ENCODE peak calls at places on chromosomes 12 and 14, in seven cellular contexts. I, W, U, F, A, R and J are unnamed samples.

GRCh38 chr12:32603858-32604257 is 75.2 kb upstream of the DNM1L start:
- DNase-seq in I (peak; percentile 70), W (no peak), U (no peak), F (no peak), A (no peak), R (no peak), J (peak; percentile 65)

GRCh38 chr14:27411021-27411420 is 813.2 kb upstream of the NOVA1 start:
- DNase-seq in I (no peak), W (no peak), U (no peak), F (no peak), A (no peak), R (no peak), J (no peak)

GRCh38 chr14:38342803-38343202 is 86.9 kb upstream of the CLEC14A start:
- DNase-seq in I (peak; percentile 78), W (no peak), U (no peak), F (no peak), A (no peak), R (no peak), J (peak; percentile 84)

GRCh38 chr12:63276537-63277365 is 125.8 kb upstream of the AVPR1A start:
- DNase-seq in I (peak; percentile 32), W (peak; percentile 56), U (no peak), F (no peak), A (no peak), R (peak; percentile 43), J (peak; percentile 33)

GRCh38 chr12:24838531-24838950 is 110.4 kb downstream of the BCAT1 start:
- DNase-seq in I (peak; percentile 83), W (no peak), U (no peak), F (no peak), A (no peak), R (no peak), J (peak; percentile 83)

GRCh38 chr12:65156366-65156831 is 13.0 kb upstream of the LEMD3 start:
- DNase-seq in I (no peak), W (peak; percentile 45), U (no peak), F (no peak), A (no peak), R (no peak), J (no peak)

GRCh38 chr12:68113644-68114043 is 45.9 kb downstream of the IFNG start:
- DNase-seq in I (no peak), W (no peak), U (no peak), F (no peak), A (no peak), R (peak; percentile 36), J (no peak)

GRCh38 chr12:100439797-100440196 is 33.9 kb upstream of the NR1H4 start:
- DNase-seq in I (no peak), W (no peak), U (no peak), F (no peak), A (no peak), R (no peak), J (no peak)